ENCODE peak calls at places on chromosome 20, in four cellular contexts. V is PC-9, U is IMR-90, Z is cardiac muscle cell. C is an unnamed sample. For H3K4me1 and H3K9me3, the result is how much of the 10 kb centered on the place peaks cover.

GRCh38 chr20:12318043-12318442 is 400.4 kb downstream of the BTBD3 start:
- DNase-seq in V (no peak), U (no peak), Z (peak), C (no peak)

GRCh38 chr20:35663516-35663812 is 1.2 kb downstream of the CPNE1 start:
- DNase-seq in V (no peak), U (peak), Z (no peak), C (no peak)

GRCh38 chr20:43752561-43753301 is 25.9 kb upstream of the GTSF1L start:
- DNase-seq in V (peak), U (peak), Z (peak), C (no peak)

GRCh38 chr20:7333846-7334245 is 566.4 kb downstream of the BMP2 start:
- DNase-seq in V (no peak), U (no peak), Z (no peak), C (no peak)

GRCh38 chr20:57061058-57061900 is 205.2 kb downstream of the BMP7 start:
- DNase-seq in V (no peak), U (no peak), Z (peak), C (no peak)

GRCh38 chr20:59120919-59121318 is 42.7 kb upstream of the ZNF831 start:
- DNase-seq in V (no peak), U (no peak), Z (no peak), C (no peak)

GRCh38 chr20:12762725-12763124 is 246.0 kb upstream of the SPTLC3 start:
- DNase-seq in V (no peak), U (no peak), Z (no peak), C (no peak)

GRCh38 chr20:2771631-2772080 is 28.8 kb downstream of the CPXM1 start:
- DNase-seq in V (no peak), U (peak), Z (peak), C (no peak)

GRCh38 chr20:20085812-20086211 is 33.5 kb downstream of the CFAP61 start:
- DNase-seq in V (no peak), U (no peak), Z (no peak), C (no peak)

GRCh38 chr20:23187759-23188158 is 101.6 kb upstream of the CD93 start:
- DNase-seq in V (no peak), U (no peak), Z (no peak), C (no peak)

GRCh38 chr20:4999788-5000187 is 1.5 kb downstream of the SLC23A2 start:
- DNase-seq in V (no peak), U (no peak), Z (no peak), C (no peak)

GRCh38 chr20:44247676-44248419 is 740 bp downstream of the GDAP1L1 start:
- DNase-seq in V (no peak), U (peak), Z (peak), C (no peak)

GRCh38 chr20:50320910-50321796 is 130.5 kb downstream of the CEBPB start:
- DNase-seq in V (peak), U (peak), Z (peak), C (no peak)

GRCh38 chr20:42401598-42401997 is 783.4 kb upstream of the CHD6 start:
- DNase-seq in V (no peak), U (no peak), Z (no peak), C (no peak)

GRCh38 chr20:1894471-1894950 is 696 bp upstream of the SIRPA start:
- DNase-seq in V (no peak), U (peak), Z (peak), C (no peak)

GRCh38 chr20:62751551-62752150 is 43.0 kb downstream of the NTSR1 start:
- DNase-seq in V (no peak), U (no peak), Z (no peak), C (no peak)

GRCh38 chr20:56166781-56167465 is 81.6 kb upstream of the MC3R start:
- DNase-seq in V (no peak), U (no peak), Z (no peak), C (no peak)

GRCh38 chr20:43731469-43731868 is 4.7 kb upstream of the GTSF1L start:
- DNase-seq in V (no peak), U (peak), Z (peak), C (no peak)

GRCh38 chr20:49757597-49757996 is 43.9 kb upstream of the B4GALT5 start:
- DNase-seq in V (no peak), U (no peak), Z (no peak), C (no peak)

GRCh38 chr20:38806855-38807655 is 1.6 kb downstream of the PPP1R16B start:
- DNase-seq in V (no peak), U (no peak), Z (no peak), C (peak)

GRCh38 chr20:9878096-9878495 is 39.2 kb upstream of the PAK5 start:
- DNase-seq in V (no peak), U (no peak), Z (no peak), C (no peak)

GRCh38 chr20:21808863-21809664 is 103.6 kb downstream of the PAX1 start:
- DNase-seq in V (no peak), U (no peak), Z (no peak), C (peak)

GRCh38 chr20:10591956-10592521 is 81.8 kb downstream of the JAG1 start:
- DNase-seq in V (no peak), U (peak), Z (no peak), C (no peak)

GRCh38 chr20:35654415-35654814 is 10.3 kb downstream of the CPNE1 start:
- DNase-seq in V (no peak), U (no peak), Z (no peak), C (no peak)

GRCh38 chr20:9035129-9035528 is 33.8 kb upstream of the PLCB4 start:
- DNase-seq in V (peak), U (peak), Z (peak), C (no peak)

GRCh38 chr20:52379723-52380336 is 188.3 kb upstream of the ZFP64 start:
- DNase-seq in V (no peak), U (peak), Z (peak), C (peak)
- H3K4me1 ChIP-seq in V (under half), U (under half), Z (under half), C (under half)

GRCh38 chr20:25024171-25024570 is 31.6 kb upstream of the APMAP start:
- DNase-seq in V (no peak), U (no peak), Z (no peak), C (no peak)
- H3K9me3 ChIP-seq in V (under half), U (under half), Z (under half), C (under half)

GRCh38 chr20:32206383-32207210 is 946 bp downstream of the PLAGL2 start:
- DNase-seq in V (peak), U (no peak), Z (no peak), C (no peak)
- H3K4me1 ChIP-seq in V (under half), U (under half), Z (under half), C (half or more)

GRCh38 chr20:47038581-47039560 is 144.2 kb downstream of the EYA2 start:
- DNase-seq in V (no peak), U (no peak), Z (peak), C (no peak)
- H3K9me3 ChIP-seq in V (under half), U (under half), Z (under half), C (under half)